ENCODE peak calls at places on chromosomes 11 and 22, in ten cellular contexts. One of them, this sample, is unnamed.

GRCh38 chr11:69086152-69086551 is 37.4 kb downstream of the TPCN2 start:
- DNase-seq in HCEC 1CT: no peak
- DNase-seq in tibial artery: no peak
- DNase-seq in NB4: peak; percentile 56
- DNase-seq in IMR-90: no peak
- DNase-seq in sciatic nerve: no peak
- DNase-seq in GM04504: no peak
- DNase-seq in iPS-NIHi11: no peak
- DNase-seq in germinal center: no peak
- DNase-seq in cardiac fibroblast: peak; percentile 16
- DNase-seq in this sample: no peak

GRCh38 chr11:66858186-66858938 is 1.5 kb downstream of the LRFN4 start:
- DNase-seq in sciatic nerve: peak; percentile 62
- DNase-seq in tibial artery: no peak
- DNase-seq in GM04504: no peak
- DNase-seq in germinal center: no peak
- DNase-seq in NB4: no peak
- DNase-seq in iPS-NIHi11: no peak
- DNase-seq in IMR-90: no peak
- DNase-seq in HCEC 1CT: no peak
- DNase-seq in cardiac fibroblast: no peak
- DNase-seq in this sample: no peak

GRCh38 chr11:1072116-1072820 is 2.4 kb upstream of the MUC2 start:
- DNase-seq in tibial artery: peak; percentile 60
- DNase-seq in germinal center: no peak
- DNase-seq in sciatic nerve: peak; percentile 43
- DNase-seq in cardiac fibroblast: peak; percentile 75
- DNase-seq in HCEC 1CT: no peak
- DNase-seq in IMR-90: peak; percentile 71
- DNase-seq in GM04504: no peak
- DNase-seq in NB4: peak; percentile 41
- DNase-seq in iPS-NIHi11: no peak
- DNase-seq in this sample: peak; percentile 30

GRCh38 chr11:33187851-33188722 is 26.8 kb upstream of the CSTF3 start:
- DNase-seq in iPS-NIHi11: no peak
- DNase-seq in GM04504: no peak
- DNase-seq in cardiac fibroblast: no peak
- DNase-seq in IMR-90: no peak
- DNase-seq in HCEC 1CT: no peak
- DNase-seq in tibial artery: no peak
- DNase-seq in NB4: no peak
- DNase-seq in sciatic nerve: no peak
- DNase-seq in germinal center: no peak
- DNase-seq in this sample: no peak

GRCh38 chr11:36086366-36086765 is 142.5 kb downstream of the LDLRAD3 start:
- DNase-seq in tibial artery: no peak
- DNase-seq in iPS-NIHi11: peak; percentile 17
- DNase-seq in HCEC 1CT: no peak
- DNase-seq in sciatic nerve: no peak
- DNase-seq in cardiac fibroblast: no peak
- DNase-seq in IMR-90: no peak
- DNase-seq in GM04504: no peak
- DNase-seq in germinal center: no peak
- DNase-seq in NB4: no peak
- DNase-seq in this sample: no peak

GRCh38 chr11:128908391-128909246 is 17.5 kb downstream of the KCNJ5 start:
- DNase-seq in sciatic nerve: peak; percentile 75
- DNase-seq in IMR-90: peak; percentile 82
- DNase-seq in germinal center: no peak
- DNase-seq in GM04504: peak; percentile 40
- DNase-seq in cardiac fibroblast: peak; percentile 81
- DNase-seq in HCEC 1CT: peak; percentile 89
- DNase-seq in tibial artery: peak; percentile 83
- DNase-seq in NB4: peak; percentile 77
- DNase-seq in iPS-NIHi11: no peak
- DNase-seq in this sample: peak; percentile 76

GRCh38 chr11:60763692-60764369 is 7.2 kb downstream of the MS4A15 start:
- DNase-seq in sciatic nerve: no peak
- DNase-seq in GM04504: no peak
- DNase-seq in NB4: no peak
- DNase-seq in IMR-90: no peak
- DNase-seq in cardiac fibroblast: no peak
- DNase-seq in iPS-NIHi11: no peak
- DNase-seq in germinal center: no peak
- DNase-seq in HCEC 1CT: no peak
- DNase-seq in tibial artery: peak; percentile 49
- DNase-seq in this sample: no peak

GRCh38 chr11:16820324-16821092 is 82.1 kb downstream of the C11orf58 start:
- DNase-seq in NB4: peak; percentile 77
- DNase-seq in germinal center: peak; percentile 70
- DNase-seq in cardiac fibroblast: peak; percentile 84
- DNase-seq in GM04504: peak; percentile 48
- DNase-seq in sciatic nerve: peak; percentile 87
- DNase-seq in IMR-90: peak; percentile 61
- DNase-seq in tibial artery: peak; percentile 83
- DNase-seq in iPS-NIHi11: peak; percentile 81
- DNase-seq in HCEC 1CT: peak; percentile 62
- DNase-seq in this sample: peak; percentile 78

GRCh38 chr11:61699737-61700160 is 19.6 kb downstream of the DAGLA start:
- DNase-seq in IMR-90: no peak
- DNase-seq in HCEC 1CT: no peak
- DNase-seq in NB4: no peak
- DNase-seq in cardiac fibroblast: no peak
- DNase-seq in germinal center: no peak
- DNase-seq in GM04504: no peak
- DNase-seq in iPS-NIHi11: no peak
- DNase-seq in sciatic nerve: peak; percentile 75
- DNase-seq in tibial artery: no peak
- DNase-seq in this sample: no peak

GRCh38 chr11:64833198-64833502 is 11.3 kb downstream of the CDC42BPG start:
- DNase-seq in NB4: no peak
- DNase-seq in tibial artery: no peak
- DNase-seq in sciatic nerve: no peak
- DNase-seq in GM04504: no peak
- DNase-seq in HCEC 1CT: no peak
- DNase-seq in IMR-90: no peak
- DNase-seq in germinal center: no peak
- DNase-seq in iPS-NIHi11: no peak
- DNase-seq in cardiac fibroblast: no peak
- DNase-seq in this sample: no peak

GRCh38 chr11:122210378-122210995 is 94.5 kb upstream of the BLID start:
- DNase-seq in NB4: peak; percentile 14
- DNase-seq in HCEC 1CT: no peak
- DNase-seq in iPS-NIHi11: no peak
- DNase-seq in IMR-90: peak; percentile 53
- DNase-seq in tibial artery: no peak
- DNase-seq in GM04504: no peak
- DNase-seq in germinal center: no peak
- DNase-seq in sciatic nerve: no peak
- DNase-seq in cardiac fibroblast: no peak
- DNase-seq in this sample: no peak

GRCh38 chr11:79902493-79902892 is 461.7 kb upstream of the TENM4 start:
- DNase-seq in germinal center: no peak
- DNase-seq in iPS-NIHi11: no peak
- DNase-seq in tibial artery: no peak
- DNase-seq in GM04504: no peak
- DNase-seq in NB4: no peak
- DNase-seq in IMR-90: peak; percentile 73
- DNase-seq in cardiac fibroblast: peak; percentile 6
- DNase-seq in HCEC 1CT: peak; percentile 62
- DNase-seq in sciatic nerve: no peak
- DNase-seq in this sample: no peak

GRCh38 chr22:21926728-21927127 is 25.9 kb downstream of the PPM1F start:
- DNase-seq in sciatic nerve: no peak
- DNase-seq in germinal center: no peak
- DNase-seq in cardiac fibroblast: no peak
- DNase-seq in NB4: no peak
- DNase-seq in IMR-90: no peak
- DNase-seq in GM04504: no peak
- DNase-seq in tibial artery: no peak
- DNase-seq in HCEC 1CT: no peak
- DNase-seq in iPS-NIHi11: no peak
- DNase-seq in this sample: no peak

GRCh38 chr22:24515025-24515338 is 19.9 kb downstream of the UPB1 start:
- DNase-seq in iPS-NIHi11: no peak
- DNase-seq in cardiac fibroblast: no peak
- DNase-seq in IMR-90: no peak
- DNase-seq in sciatic nerve: no peak
- DNase-seq in tibial artery: no peak
- DNase-seq in NB4: no peak
- DNase-seq in GM04504: no peak
- DNase-seq in HCEC 1CT: no peak
- DNase-seq in germinal center: no peak
- DNase-seq in this sample: no peak

This sample was measured in left lung.